ENCODE peak calls at places on chromosomes 3 and 15, in six cellular contexts. H, S, V, R, P and A are unnamed samples. For H3K36me3 and H3K27me3, the result is how much of the 10 kb centered on the place peaks cover.

GRCh38 chr3:39668420-39668819 is 141.0 kb upstream of the MYRIP start:
- DNase-seq in H (no peak), S (no peak), V (no peak), R (no peak), P (peak), A (no peak)

GRCh38 chr3:188170461-188171459 is 16.8 kb downstream of the LPP start:
- DNase-seq in H (no peak), S (no peak), V (no peak), R (peak), P (no peak), A (no peak)

GRCh38 chr3:55854395-55854994 is 367.4 kb upstream of the WNT5A start:
- DNase-seq in H (no peak), S (no peak), V (no peak), R (no peak), P (no peak), A (no peak)

GRCh38 chr3:55065331-55065730 is 137.5 kb upstream of the LRTM1 start:
- DNase-seq in H (no peak), S (no peak), V (no peak), R (no peak), P (no peak), A (no peak)

GRCh38 chr3:129161860-129162271 is 1.0 kb upstream of the ISY1 start:
- DNase-seq in H (peak), S (no peak), V (no peak), R (peak), P (peak), A (peak)

GRCh38 chr15:62071711-62072308 is 5.0 kb downstream of the C2CD4A start:
- DNase-seq in H (no peak), S (no peak), V (no peak), R (no peak), P (peak), A (peak)

GRCh38 chr3:42500091-42500490 is 2.4 kb upstream of the VIPR1 start:
- DNase-seq in H (peak), S (no peak), V (peak), R (no peak), P (no peak), A (no peak)

GRCh38 chr15:68449389-68449788 is 17.4 kb upstream of the ITGA11 start:
- DNase-seq in H (no peak), S (no peak), V (no peak), R (no peak), P (no peak), A (no peak)

GRCh38 chr3:190865419-190865818 is 2.9 kb upstream of the GMNC start:
- DNase-seq in H (no peak), S (no peak), V (no peak), R (no peak), P (no peak), A (no peak)

GRCh38 chr3:25554376-25554775 is 110.3 kb downstream of the TOP2B start:
- DNase-seq in H (no peak), S (no peak), V (no peak), R (no peak), P (no peak), A (no peak)

GRCh38 chr3:12714278-12714677 is 44.8 kb downstream of the TMEM40 start:
- DNase-seq in H (no peak), S (no peak), V (no peak), R (no peak), P (no peak), A (no peak)

GRCh38 chr15:80483656-80484055 is 79.5 kb downstream of the ARNT2 start:
- DNase-seq in H (no peak), S (no peak), V (no peak), R (no peak), P (no peak), A (no peak)

GRCh38 chr3:48186993-48187578 is 1.1 kb downstream of the CDC25A start:
- DNase-seq in H (no peak), S (no peak), V (no peak), R (no peak), P (peak), A (no peak)

GRCh38 chr15:50298340-50298739 is 32.8 kb upstream of the HDC start:
- DNase-seq in H (no peak), S (no peak), V (no peak), R (no peak), P (no peak), A (no peak)

GRCh38 chr3:29758108-29759020 is 477.5 kb downstream of the RBMS3 start:
- DNase-seq in H (no peak), S (no peak), V (no peak), R (no peak), P (peak), A (no peak)

GRCh38 chr15:63234479-63234878 is 42.9 kb upstream of the APH1B start:
- DNase-seq in H (no peak), S (peak), V (peak), R (no peak), P (peak), A (no peak)

GRCh38 chr3:35492846-35493245 is 146.5 kb upstream of the ARPP21 start:
- DNase-seq in H (no peak), S (no peak), V (no peak), R (no peak), P (no peak), A (no peak)

GRCh38 chr3:56053727-56054126 is 414.5 kb downstream of the ERC2 start:
- DNase-seq in H (no peak), S (no peak), V (no peak), R (no peak), P (no peak), A (no peak)

GRCh38 chr3:12339701-12340480 is 51.0 kb downstream of the PPARG start:
- DNase-seq in H (no peak), S (no peak), V (no peak), R (no peak), P (no peak), A (no peak)

GRCh38 chr3:129602730-129603560 is 3.5 kb downstream of the PLXND1 start:
- DNase-seq in H (no peak), S (peak), V (peak), R (no peak), P (peak), A (peak)

GRCh38 chr3:107796786-107797185 is 274.0 kb downstream of the BBX start:
- DNase-seq in H (no peak), S (no peak), V (no peak), R (no peak), P (peak), A (no peak)

GRCh38 chr3:69386535-69387385 is 872 bp upstream of the FRMD4B start:
- DNase-seq in H (no peak), S (no peak), V (no peak), R (no peak), P (no peak), A (peak)

GRCh38 chr15:98956796-98957553 is 50.6 kb downstream of the PGPEP1L start:
- DNase-seq in H (peak), S (no peak), V (no peak), R (no peak), P (no peak), A (no peak)

GRCh38 chr15:69755571-69756310 is 303.1 kb downstream of the RPLP1 start:
- DNase-seq in H (peak), S (peak), V (no peak), R (peak), P (no peak), A (peak)

GRCh38 chr3:61537366-61537765 is 24.0 kb upstream of the PTPRG start:
- DNase-seq in H (no peak), S (no peak), V (no peak), R (no peak), P (no peak), A (peak)

GRCh38 chr3:24290596-24290995 is 204.1 kb downstream of the THRB start:
- DNase-seq in H (no peak), S (no peak), V (no peak), R (no peak), P (peak), A (no peak)

GRCh38 chr3:64321747-64322146 is 96.5 kb upstream of the PRICKLE2 start:
- DNase-seq in H (no peak), S (no peak), V (no peak), R (no peak), P (peak), A (peak)

GRCh38 chr3:182284793-182285192 is 508.5 kb upstream of the ATP11B start:
- DNase-seq in H (no peak), S (no peak), V (no peak), R (no peak), P (no peak), A (peak)
- H3K4me3 ChIP-seq in H (no peak), S (no peak), V (no peak), R (no peak), P (no peak), A (no peak)

GRCh38 chr15:75062706-75063105 is 39.3 kb downstream of the PPCDC start:
- DNase-seq in H (no peak), S (no peak), V (no peak), R (no peak), P (no peak), A (no peak)
- H3K36me3 ChIP-seq in H (under half), S (under half), V (under half), R (under half), P (under half), A (under half)

DNA sequence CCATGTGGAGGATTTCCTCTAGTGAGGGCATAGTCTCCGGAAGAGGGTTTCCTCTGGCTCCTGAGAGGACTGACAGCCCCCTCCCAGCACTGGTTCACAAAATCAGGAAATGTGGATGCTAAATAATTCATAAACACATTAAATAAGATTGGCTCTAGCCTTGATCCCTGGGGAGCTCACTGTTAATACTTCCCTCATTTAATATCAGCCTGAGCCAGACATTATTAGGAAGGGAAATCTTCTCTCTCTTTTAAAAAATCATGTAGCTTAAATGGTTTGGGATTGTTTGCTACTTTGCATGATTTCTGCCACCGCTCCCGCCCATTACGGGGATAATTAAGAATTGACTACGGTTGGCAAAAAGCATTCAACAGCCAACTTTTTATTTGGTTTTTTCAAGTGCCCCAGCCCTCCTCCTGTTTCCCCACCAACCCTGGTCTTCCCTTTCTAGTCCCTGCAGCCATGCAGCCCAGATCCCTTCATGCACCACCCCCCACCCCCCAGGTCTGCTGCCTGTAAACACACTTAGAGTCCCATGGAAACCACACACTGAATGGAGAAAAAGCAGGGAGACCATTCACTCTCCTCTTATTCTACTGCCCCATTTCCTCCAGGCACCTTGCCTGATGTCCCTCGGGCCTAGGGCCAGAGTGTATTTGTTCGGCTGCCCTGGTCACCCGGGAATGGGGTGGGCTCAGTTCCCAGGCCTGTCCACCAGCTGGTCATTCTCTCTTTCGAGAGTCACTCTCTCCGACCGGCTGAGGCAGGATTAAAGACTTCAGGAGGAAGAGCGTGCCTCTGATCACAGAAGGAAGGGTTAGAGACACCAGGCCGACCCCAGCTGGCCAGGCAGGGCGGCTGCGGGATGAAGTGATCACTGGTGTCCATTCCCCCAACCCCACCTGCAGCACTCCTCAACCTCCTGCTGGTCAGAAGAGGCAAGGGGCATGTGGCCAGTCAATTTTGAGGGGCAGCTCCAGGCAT is 45.1 kb downstream of the SEMA5B start:
- DNase-seq in H (no peak), S (peak), V (peak), R (no peak), P (no peak), A (peak)
- H3K27me3 ChIP-seq in H (under half), S (under half), V (under half), R (under half), P (half or more), A (under half)

GRCh38 chr3:4739289-4740236 is 239.7 kb upstream of the BHLHE40 start:
- DNase-seq in H (no peak), S (no peak), V (no peak), R (no peak), P (no peak), A (no peak)
- H3K4me3 ChIP-seq in H (no peak), S (no peak), V (no peak), R (no peak), P (no peak), A (no peak)

DNA sequence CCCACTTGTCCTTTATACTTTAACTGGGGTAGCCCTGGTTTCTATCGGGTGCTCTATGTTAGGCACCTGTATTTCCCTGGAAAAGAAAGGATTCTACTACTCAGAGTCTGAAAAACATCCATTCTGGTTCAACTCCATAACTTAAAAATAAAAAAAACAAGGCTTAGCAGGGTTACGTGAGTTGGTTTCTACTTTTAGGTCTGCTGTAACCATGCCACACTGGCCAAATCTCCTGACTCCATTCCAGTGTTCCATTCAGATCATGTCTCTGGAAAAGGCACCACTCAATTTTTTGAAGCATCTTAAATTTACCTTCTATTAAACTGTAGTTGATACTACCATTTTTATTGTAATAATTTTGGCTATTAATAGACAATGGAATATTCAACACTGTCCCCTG is 62.1 kb downstream of the CAPN3 start:
- DNase-seq in H (no peak), S (no peak), V (no peak), R (no peak), P (no peak), A (no peak)
- H3K36me3 ChIP-seq in H (half or more), S (half or more), V (under half), R (under half), P (half or more), A (under half)

DNA sequence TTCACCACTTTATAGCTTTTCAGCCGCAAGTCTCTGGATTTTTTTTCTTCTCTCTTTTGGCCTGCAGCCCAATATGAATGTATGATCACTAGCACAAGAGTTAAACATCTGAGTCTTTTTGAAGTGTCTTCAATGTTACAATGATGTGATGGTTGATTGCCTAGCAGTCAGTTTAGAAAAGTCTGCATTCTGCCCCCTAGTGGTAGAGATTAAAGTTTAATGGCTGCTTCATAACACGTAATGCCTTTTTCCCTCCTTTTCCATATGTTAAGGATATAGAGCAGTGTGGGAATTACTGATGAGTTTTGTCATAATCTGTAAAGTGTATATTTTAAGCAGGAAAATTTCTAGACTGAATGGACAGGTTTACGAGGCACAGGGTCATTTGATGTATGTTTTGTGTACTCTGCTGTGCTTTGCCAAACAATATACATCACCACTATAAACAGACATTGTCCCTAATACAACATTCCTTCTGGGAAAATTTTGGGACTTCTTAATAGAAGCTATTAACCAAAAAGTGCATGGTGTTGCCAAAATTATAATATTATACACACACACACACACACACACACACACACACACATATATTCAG is 1038.5 kb upstream of the NR2F2 start:
- DNase-seq in H (no peak), S (no peak), V (no peak), R (no peak), P (peak), A (peak)
- H3K27me3 ChIP-seq in H (under half), S (under half), V (under half), R (under half), P (under half), A (under half)